ENCODE peak calls at places on chromosome 5, in six cellular contexts. Z, P, J, X, N and U are unnamed samples.

GRCh38 chr5:143543358-143544255 is 140.1 kb upstream of the NR3C1 start:
- DNase-seq in X (no peak), N (peak; percentile 75), J (peak; percentile 29), P (no peak), Z (no peak), U (no peak)

GRCh38 chr5:79189439-79190234 is 46.3 kb upstream of the JMY start:
- DNase-seq in N (no peak), P (no peak), X (no peak), J (no peak), Z (no peak), U (no peak)

GRCh38 chr5:58451732-58452565 is 7.9 kb downstream of the PLK2 start:
- DNase-seq in Z (no peak), X (no peak), J (no peak), P (no peak), N (no peak), U (no peak)

GRCh38 chr5:124262443-124262842 is 484.0 kb downstream of the ZNF608 start:
- DNase-seq in P (no peak), J (no peak), X (no peak), N (no peak), Z (peak; percentile 32), U (peak; percentile 37)

GRCh38 chr5:122981846-122982245 is 54.7 kb downstream of the PPIC start:
- DNase-seq in P (no peak), X (no peak), J (no peak), Z (no peak), N (no peak), U (no peak)

GRCh38 chr5:149038336-149039075 is 24.4 kb downstream of the SH3TC2 start:
- DNase-seq in N (peak; percentile 50), P (no peak), Z (no peak), J (no peak), X (no peak), U (no peak)

GRCh38 chr5:37789991-37790390 is 49.9 kb downstream of the GDNF start:
- DNase-seq in Z (no peak), J (no peak), X (no peak), N (peak; percentile 38), P (no peak), U (no peak)

GRCh38 chr5:109223521-109223920 is 186.3 kb downstream of the PJA2 start:
- DNase-seq in Z (no peak), P (no peak), N (no peak), J (no peak), X (no peak), U (peak; percentile 44)

GRCh38 chr5:34923694-34924461 is 5.5 kb upstream of the DNAJC21 start:
- DNase-seq in N (peak; percentile 97), P (no peak), X (no peak), J (peak; percentile 87), Z (no peak), U (no peak)

GRCh38 chr5:137223324-137224295 is 275.5 kb downstream of the SPOCK1 start:
- DNase-seq in Z (no peak), P (no peak), J (no peak), N (no peak), X (no peak), U (no peak)

GRCh38 chr5:164145458-164145857 is 640.0 kb downstream of the MAT2B start:
- DNase-seq in N (no peak), J (no peak), P (no peak), X (no peak), Z (no peak), U (no peak)

GRCh38 chr5:1557114-1557873 is 33.5 kb upstream of the LPCAT1 start:
- DNase-seq in N (peak; percentile 44), Z (no peak), J (no peak), X (no peak), P (peak; percentile 4), U (no peak)

GRCh38 chr5:142716963-142717362 is 31.1 kb upstream of the FGF1 start:
- DNase-seq in P (no peak), J (peak; percentile 68), N (peak; percentile 67), Z (peak; percentile 49), X (peak; percentile 83), U (peak; percentile 79)

GRCh38 chr5:135340568-135340967 is 58.5 kb downstream of the MACROH2A1 start:
- DNase-seq in J (no peak), N (no peak), P (no peak), Z (no peak), X (no peak), U (no peak)

GRCh38 chr5:18197734-18198133 is 563.5 kb downstream of the TAF11L14 start:
- DNase-seq in Z (no peak), X (no peak), J (no peak), N (no peak), P (no peak), U (no peak)

GRCh38 chr5:59133801-59134261 is 551.0 kb downstream of the RAB3C start:
- DNase-seq in X (no peak), Z (no peak), P (no peak), J (peak; percentile 83), N (peak; percentile 6), U (no peak)

GRCh38 chr5:174306345-174307030 is 261.0 kb downstream of the NSG2 start:
- DNase-seq in X (no peak), J (no peak), Z (no peak), N (no peak), P (no peak), U (no peak)

GRCh38 chr5:128764910-128765309 is 200.4 kb upstream of the SLC27A6 start:
- DNase-seq in Z (no peak), N (no peak), J (no peak), P (no peak), X (no peak), U (no peak)

GRCh38 chr5:14257995-14258403 is 114.9 kb downstream of the TRIO start:
- DNase-seq in J (no peak), P (no peak), X (no peak), Z (no peak), N (no peak), U (no peak)

GRCh38 chr5:107670028-107670926 is 460 bp downstream of the EFNA5 start:
- DNase-seq in Z (peak; percentile 7), N (peak; percentile 43), J (peak; percentile 20), X (peak; percentile 37), P (no peak), U (peak; percentile 58)

GRCh38 chr5:91010090-91010489 is 373.0 kb downstream of the ARRDC3 start:
- DNase-seq in P (no peak), Z (no peak), J (no peak), X (no peak), N (no peak), U (no peak)

GRCh38 chr5:61570767-61571166 is 238.7 kb downstream of the ZSWIM6 start:
- DNase-seq in N (no peak), Z (no peak), X (no peak), J (no peak), P (no peak), U (no peak)

GRCh38 chr5:79263290-79263689 is 27.4 kb downstream of the JMY start:
- DNase-seq in P (no peak), Z (no peak), J (no peak), N (no peak), X (peak; percentile 53), U (no peak)

GRCh38 chr5:10607666-10608442 is 44.0 kb downstream of the ANKRD33B start:
- DNase-seq in P (peak; percentile 45), J (peak; percentile 60), Z (no peak), X (peak; percentile 55), N (no peak), U (peak; percentile 51)